ENCODE peak calls at places on chromosomes 6 and 20, in nine cellular contexts. One of them, this sample, is unnamed.

GRCh38 chr6:127967708-127968107 is 66.8 kb upstream of the THEMIS start:
- DNase-seq in AG09309: no peak
- DNase-seq in GM12864: no peak
- DNase-seq in BJ: no peak
- DNase-seq in thoracic aorta: no peak
- DNase-seq in fibroblast of pulmonary artery: no peak
- DNase-seq in fibroblast of mammary gland: no peak
- DNase-seq in psoas muscle: no peak
- DNase-seq in neural progenitor cell: no peak
- DNase-seq in this sample: no peak

GRCh38 chr20:12535316-12535715 is 473.5 kb upstream of the SPTLC3 start:
- DNase-seq in AG09309: no peak
- DNase-seq in GM12864: no peak
- DNase-seq in BJ: no peak
- DNase-seq in thoracic aorta: no peak
- DNase-seq in fibroblast of pulmonary artery: no peak
- DNase-seq in fibroblast of mammary gland: no peak
- DNase-seq in psoas muscle: no peak
- DNase-seq in neural progenitor cell: no peak
- DNase-seq in this sample: no peak

GRCh38 chr6:14630136-14630535 is 512.6 kb downstream of the CD83 start:
- DNase-seq in AG09309: no peak
- DNase-seq in GM12864: no peak
- DNase-seq in BJ: no peak
- DNase-seq in thoracic aorta: no peak
- DNase-seq in fibroblast of pulmonary artery: no peak
- DNase-seq in fibroblast of mammary gland: no peak
- DNase-seq in psoas muscle: no peak
- DNase-seq in neural progenitor cell: peak; percentile 42
- DNase-seq in this sample: no peak

GRCh38 chr6:35165630-35166071 is 24.5 kb upstream of the TCP11 start:
- DNase-seq in AG09309: no peak
- DNase-seq in GM12864: no peak
- DNase-seq in BJ: no peak
- DNase-seq in thoracic aorta: no peak
- DNase-seq in fibroblast of pulmonary artery: no peak
- DNase-seq in fibroblast of mammary gland: peak; percentile 59
- DNase-seq in psoas muscle: no peak
- DNase-seq in neural progenitor cell: no peak
- DNase-seq in this sample: peak; percentile 68

GRCh38 chr6:106324726-106325335 is 729 bp downstream of the ATG5 start:
- DNase-seq in AG09309: no peak
- DNase-seq in GM12864: no peak
- DNase-seq in BJ: no peak
- DNase-seq in thoracic aorta: no peak
- DNase-seq in fibroblast of pulmonary artery: peak; percentile 15
- DNase-seq in fibroblast of mammary gland: peak; percentile 14
- DNase-seq in psoas muscle: no peak
- DNase-seq in neural progenitor cell: no peak
- DNase-seq in this sample: no peak

GRCh38 chr6:3410385-3411360 is 46.2 kb downstream of the SLC22A23 start:
- DNase-seq in AG09309: no peak
- DNase-seq in GM12864: peak; percentile 19
- DNase-seq in BJ: no peak
- DNase-seq in thoracic aorta: peak; percentile 36
- DNase-seq in fibroblast of pulmonary artery: peak; percentile 71
- DNase-seq in fibroblast of mammary gland: peak; percentile 71
- DNase-seq in psoas muscle: no peak
- DNase-seq in neural progenitor cell: peak; percentile 92
- DNase-seq in this sample: peak; percentile 61

GRCh38 chr6:33668914-33669313 is 42.6 kb downstream of the UQCC2 start:
- DNase-seq in AG09309: no peak
- DNase-seq in GM12864: peak; percentile 15
- DNase-seq in BJ: no peak
- DNase-seq in thoracic aorta: no peak
- DNase-seq in fibroblast of pulmonary artery: no peak
- DNase-seq in fibroblast of mammary gland: no peak
- DNase-seq in psoas muscle: no peak
- DNase-seq in neural progenitor cell: no peak
- DNase-seq in this sample: no peak

GRCh38 chr6:77740380-77740779 is 87.5 kb downstream of the MEI4 start:
- DNase-seq in AG09309: no peak
- DNase-seq in GM12864: no peak
- DNase-seq in BJ: no peak
- DNase-seq in thoracic aorta: no peak
- DNase-seq in fibroblast of pulmonary artery: peak; percentile 46
- DNase-seq in fibroblast of mammary gland: peak; percentile 16
- DNase-seq in psoas muscle: no peak
- DNase-seq in neural progenitor cell: no peak
- DNase-seq in this sample: no peak

GRCh38 chr20:17610566-17611289 is 40.9 kb downstream of the DSTN start:
- DNase-seq in AG09309: no peak
- DNase-seq in GM12864: no peak
- DNase-seq in BJ: no peak
- DNase-seq in thoracic aorta: no peak
- DNase-seq in fibroblast of pulmonary artery: no peak
- DNase-seq in fibroblast of mammary gland: no peak
- DNase-seq in psoas muscle: no peak
- DNase-seq in neural progenitor cell: no peak
- DNase-seq in this sample: peak; percentile 56

GRCh38 chr6:154766288-154766687 is 33.1 kb downstream of the SCAF8 start:
- DNase-seq in AG09309: no peak
- DNase-seq in GM12864: no peak
- DNase-seq in BJ: no peak
- DNase-seq in thoracic aorta: no peak
- DNase-seq in fibroblast of pulmonary artery: no peak
- DNase-seq in fibroblast of mammary gland: peak; percentile 37
- DNase-seq in psoas muscle: no peak
- DNase-seq in neural progenitor cell: no peak
- DNase-seq in this sample: no peak

GRCh38 chr6:36597775-36598174 is 3.6 kb downstream of the SRSF3 start:
- DNase-seq in AG09309: no peak
- DNase-seq in GM12864: no peak
- DNase-seq in BJ: no peak
- DNase-seq in thoracic aorta: no peak
- DNase-seq in fibroblast of pulmonary artery: no peak
- DNase-seq in fibroblast of mammary gland: no peak
- DNase-seq in psoas muscle: no peak
- DNase-seq in neural progenitor cell: no peak
- DNase-seq in this sample: no peak

GRCh38 chr6:163288915-163289314 is 125.6 kb upstream of the QKI start:
- DNase-seq in AG09309: no peak
- DNase-seq in GM12864: no peak
- DNase-seq in BJ: no peak
- DNase-seq in thoracic aorta: no peak
- DNase-seq in fibroblast of pulmonary artery: no peak
- DNase-seq in fibroblast of mammary gland: no peak
- DNase-seq in psoas muscle: no peak
- DNase-seq in neural progenitor cell: no peak
- DNase-seq in this sample: no peak

GRCh38 chr6:168676552-168677317 is 235.8 kb downstream of the SMOC2 start:
- DNase-seq in AG09309: no peak
- DNase-seq in GM12864: no peak
- DNase-seq in BJ: no peak
- DNase-seq in thoracic aorta: no peak
- DNase-seq in fibroblast of pulmonary artery: no peak
- DNase-seq in fibroblast of mammary gland: no peak
- DNase-seq in psoas muscle: no peak
- DNase-seq in neural progenitor cell: no peak
- DNase-seq in this sample: no peak
- TF ChIP-seq CTCF in AG09309: no peak
- TF ChIP-seq CTCF in GM12864: no peak
- TF ChIP-seq CTCF in BJ: no peak
- TF ChIP-seq CTCF in thoracic aorta: no peak
- TF ChIP-seq CTCF in fibroblast of pulmonary artery: no peak
- TF ChIP-seq CTCF in fibroblast of mammary gland: no peak
- TF ChIP-seq CTCF in psoas muscle: no peak
- TF ChIP-seq CTCF in neural progenitor cell: no peak
- TF ChIP-seq CTCF in this sample: no peak

DNA sequence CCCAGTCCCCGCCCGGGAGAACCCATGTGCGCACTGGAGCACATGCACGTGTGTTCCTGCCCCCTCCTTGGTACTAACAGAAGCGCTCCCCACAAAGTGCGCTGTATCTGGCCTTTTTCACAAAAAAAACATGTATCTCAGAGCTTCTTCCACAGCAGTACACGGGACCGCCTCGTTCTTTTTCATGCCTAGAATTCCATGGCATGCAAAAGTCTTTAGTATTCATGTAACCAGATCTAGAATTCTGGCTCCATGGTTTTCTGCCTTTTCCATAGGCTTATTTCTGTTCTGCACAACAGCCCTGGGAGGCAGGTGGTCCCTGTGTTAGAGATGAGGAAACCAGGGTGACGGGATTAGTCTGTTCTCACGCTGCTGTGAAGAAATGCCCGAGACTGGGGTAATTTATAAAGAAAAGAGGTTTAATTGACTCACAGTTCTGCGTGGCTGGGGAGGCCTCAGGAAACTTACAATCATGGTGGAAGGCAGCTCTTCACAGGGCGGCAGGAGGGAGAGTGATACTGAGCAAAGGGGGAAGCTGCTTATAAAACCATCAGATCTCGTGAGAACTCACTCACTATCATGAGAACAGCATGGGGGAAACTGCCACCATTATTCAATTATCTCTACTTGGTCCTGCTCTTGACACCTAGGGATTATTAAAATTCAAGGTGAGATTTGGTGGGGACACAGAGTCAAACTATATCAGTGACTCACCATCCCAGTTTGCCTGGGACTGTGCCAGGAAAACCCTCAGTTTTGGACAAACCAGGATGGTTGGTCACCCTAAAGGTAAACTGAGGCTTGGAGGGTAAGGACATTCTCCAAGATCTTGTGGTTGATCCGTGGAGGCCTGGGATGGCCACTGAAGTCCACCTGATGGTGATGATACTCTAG is 41.0 kb downstream of the C20orf203 start:
- DNase-seq in AG09309: no peak
- DNase-seq in GM12864: no peak
- DNase-seq in BJ: no peak
- DNase-seq in thoracic aorta: no peak
- DNase-seq in fibroblast of pulmonary artery: no peak
- DNase-seq in fibroblast of mammary gland: no peak
- DNase-seq in psoas muscle: no peak
- DNase-seq in neural progenitor cell: no peak
- DNase-seq in this sample: no peak
- H3K4me3 ChIP-seq in AG09309: no peak overlapping the region
- H3K4me3 ChIP-seq in GM12864: no peak overlapping the region
- H3K4me3 ChIP-seq in BJ: no peak overlapping the region
- H3K4me3 ChIP-seq in thoracic aorta: no peak overlapping the region
- H3K4me3 ChIP-seq in fibroblast of pulmonary artery: no peak overlapping the region
- H3K4me3 ChIP-seq in fibroblast of mammary gland: no peak overlapping the region
- H3K4me3 ChIP-seq in psoas muscle: no peak overlapping the region
- H3K4me3 ChIP-seq in neural progenitor cell: no peak overlapping the region
- H3K4me3 ChIP-seq in this sample: no peak overlapping the region

DNA sequence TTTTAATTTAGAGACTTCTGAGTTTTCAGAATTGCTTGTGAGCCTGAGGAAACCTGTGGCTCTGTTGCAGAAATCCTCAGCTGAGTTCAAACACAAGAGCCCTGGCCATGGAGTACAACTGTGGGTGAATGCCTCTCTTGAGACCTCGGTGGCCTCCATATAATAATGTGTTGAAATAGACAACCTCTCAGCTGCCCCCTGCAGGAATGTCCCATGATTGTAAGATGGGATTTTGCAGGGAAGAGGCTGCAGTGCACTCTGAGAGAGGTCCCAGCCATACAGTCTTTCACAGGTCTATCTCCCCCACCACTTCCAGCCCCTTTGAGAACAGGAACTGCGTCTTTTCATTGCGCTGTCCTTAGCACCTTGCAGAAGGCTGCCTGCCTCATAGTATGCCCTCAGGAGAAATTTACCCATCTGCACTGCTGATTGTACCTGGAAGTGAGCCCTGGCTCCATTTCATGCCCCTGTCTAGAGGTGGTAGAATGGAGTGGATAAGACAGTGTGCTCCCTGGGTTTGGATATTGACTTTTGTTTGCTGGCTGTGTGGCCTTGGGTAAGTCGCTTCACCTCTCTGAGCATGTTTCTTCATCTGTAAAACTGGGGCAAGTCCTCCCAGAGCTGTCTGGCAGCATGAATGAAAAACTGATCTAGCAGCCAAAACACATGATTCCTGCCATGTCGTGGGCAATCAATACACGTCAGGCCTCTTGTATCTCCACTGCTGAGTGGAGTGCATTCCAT is 16.8 kb upstream of the CDH22 start:
- DNase-seq in AG09309: no peak
- DNase-seq in GM12864: no peak
- DNase-seq in BJ: no peak
- DNase-seq in thoracic aorta: no peak
- DNase-seq in fibroblast of pulmonary artery: peak; percentile 43
- DNase-seq in fibroblast of mammary gland: peak; percentile 34
- DNase-seq in psoas muscle: no peak
- DNase-seq in neural progenitor cell: peak; percentile 60
- DNase-seq in this sample: peak; percentile 32
- TF ChIP-seq CTCF in AG09309: peak; percentile 48
- TF ChIP-seq CTCF in GM12864: peak; percentile 42
- TF ChIP-seq CTCF in BJ: peak; percentile 49
- TF ChIP-seq CTCF in thoracic aorta: peak; percentile 10
- TF ChIP-seq CTCF in fibroblast of pulmonary artery: peak; percentile 53
- TF ChIP-seq CTCF in fibroblast of mammary gland: peak; percentile 49
- TF ChIP-seq CTCF in psoas muscle: no peak
- TF ChIP-seq CTCF in neural progenitor cell: peak; percentile 58
- TF ChIP-seq CTCF in this sample: peak; percentile 33

DNA sequence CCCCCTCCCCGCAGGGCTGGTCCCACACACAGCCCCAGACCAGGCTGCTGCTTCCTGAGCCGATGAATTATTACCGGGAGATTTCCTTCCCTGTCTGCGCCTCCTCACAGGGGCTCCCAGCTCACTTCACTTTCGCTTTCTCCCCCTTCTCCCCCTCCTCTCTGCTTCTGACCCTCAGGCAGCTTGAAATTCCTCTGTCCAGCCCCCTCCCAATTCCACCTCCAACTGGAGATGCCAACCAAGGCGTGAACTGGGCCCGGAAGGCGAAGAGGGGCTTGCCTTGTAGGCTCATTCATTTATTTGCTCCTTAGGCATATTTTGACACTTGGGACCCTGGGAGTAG is 1.7 kb upstream of the TCF15 start:
- DNase-seq in AG09309: no peak
- DNase-seq in GM12864: no peak
- DNase-seq in BJ: no peak
- DNase-seq in thoracic aorta: no peak
- DNase-seq in fibroblast of pulmonary artery: no peak
- DNase-seq in fibroblast of mammary gland: no peak
- DNase-seq in psoas muscle: no peak
- DNase-seq in neural progenitor cell: peak; percentile 34
- DNase-seq in this sample: no peak
- H3K4me3 ChIP-seq in AG09309: no peak overlapping the region
- H3K4me3 ChIP-seq in GM12864: no peak overlapping the region
- H3K4me3 ChIP-seq in BJ: no peak overlapping the region
- H3K4me3 ChIP-seq in thoracic aorta: no peak overlapping the region
- H3K4me3 ChIP-seq in fibroblast of pulmonary artery: no peak overlapping the region
- H3K4me3 ChIP-seq in fibroblast of mammary gland: no peak overlapping the region
- H3K4me3 ChIP-seq in psoas muscle: no peak overlapping the region
- H3K4me3 ChIP-seq in neural progenitor cell: no peak overlapping the region
- H3K4me3 ChIP-seq in this sample: no peak overlapping the region

DNA sequence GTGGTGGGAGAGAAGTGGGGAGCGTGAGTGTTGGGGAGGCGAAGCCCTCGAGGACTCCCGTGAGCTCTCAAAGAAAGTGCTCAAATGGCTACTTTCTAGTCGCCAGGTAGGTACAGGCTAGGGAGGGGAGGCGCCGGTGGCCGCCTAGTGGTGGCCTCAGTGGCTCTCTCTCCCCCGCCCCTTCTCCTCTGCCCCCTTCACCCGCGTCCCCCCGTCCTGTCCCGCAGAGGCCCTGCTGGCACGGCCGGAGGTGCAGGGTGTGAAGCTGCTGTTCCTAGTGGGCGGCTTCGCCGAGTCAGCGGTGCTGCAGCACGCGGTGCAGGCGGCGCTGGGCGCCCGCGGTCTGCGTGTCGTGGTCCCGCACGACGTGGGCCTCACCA is 16.3 kb downstream of the ADISSP start:
- DNase-seq in AG09309: no peak
- DNase-seq in GM12864: no peak
- DNase-seq in BJ: no peak
- DNase-seq in thoracic aorta: no peak
- DNase-seq in fibroblast of pulmonary artery: no peak
- DNase-seq in fibroblast of mammary gland: no peak
- DNase-seq in psoas muscle: no peak
- DNase-seq in neural progenitor cell: peak; percentile 35
- DNase-seq in this sample: no peak
- TF ChIP-seq CTCF in AG09309: no peak
- TF ChIP-seq CTCF in GM12864: no peak
- TF ChIP-seq CTCF in BJ: no peak
- TF ChIP-seq CTCF in thoracic aorta: no peak
- TF ChIP-seq CTCF in fibroblast of pulmonary artery: no peak
- TF ChIP-seq CTCF in fibroblast of mammary gland: no peak
- TF ChIP-seq CTCF in psoas muscle: no peak
- TF ChIP-seq CTCF in neural progenitor cell: peak; percentile 44
- TF ChIP-seq CTCF in this sample: no peak